ENCODE peak calls at places on chromosome 3, in seven cellular contexts. One of them, this sample, is unnamed.

GRCh38 chr3:61117045-61117898 is 134.0 kb downstream of the FHIT start:
- DNase-seq in stimulated activated CD4-positive, alpha-beta T cell treated with anti-CD3 and anti-CD28 coated beads, Interleukin-2, amount 100 ng/mL, for 48 hours: no peak
- DNase-seq in M059J: no peak
- DNase-seq in CD8-positive, alpha-beta T cell: no peak
- DNase-seq in T-helper 17 cell: no peak
- DNase-seq in mesothelial cell of epicardium: no peak
- DNase-seq in HTR-8/SVneo: no peak
- DNase-seq in this sample: no peak

GRCh38 chr3:58164199-58164879 is 46.4 kb downstream of the DNASE1L3 start:
- DNase-seq in HTR-8/SVneo: no peak
- DNase-seq in T-helper 17 cell: no peak
- DNase-seq in M059J: peak
- DNase-seq in CD8-positive, alpha-beta T cell: no peak
- DNase-seq in stimulated activated CD4-positive, alpha-beta T cell treated with anti-CD3 and anti-CD28 coated beads, Interleukin-2, amount 100 ng/mL, for 48 hours: no peak
- DNase-seq in mesothelial cell of epicardium: no peak
- DNase-seq in this sample: no peak

GRCh38 chr3:17089314-17089700 is 204.6 kb downstream of the PLCL2 start:
- DNase-seq in T-helper 17 cell: no peak
- DNase-seq in HTR-8/SVneo: no peak
- DNase-seq in CD8-positive, alpha-beta T cell: no peak
- DNase-seq in M059J: no peak
- DNase-seq in stimulated activated CD4-positive, alpha-beta T cell treated with anti-CD3 and anti-CD28 coated beads, Interleukin-2, amount 100 ng/mL, for 48 hours: no peak
- DNase-seq in mesothelial cell of epicardium: no peak
- DNase-seq in this sample: no peak

GRCh38 chr3:169879846-169880558 is 10.3 kb upstream of the LRRC31 start:
- DNase-seq in mesothelial cell of epicardium: no peak
- DNase-seq in T-helper 17 cell: no peak
- DNase-seq in HTR-8/SVneo: no peak
- DNase-seq in stimulated activated CD4-positive, alpha-beta T cell treated with anti-CD3 and anti-CD28 coated beads, Interleukin-2, amount 100 ng/mL, for 48 hours: no peak
- DNase-seq in M059J: no peak
- DNase-seq in CD8-positive, alpha-beta T cell: no peak
- DNase-seq in this sample: no peak

GRCh38 chr3:45874677-45875346 is 11.5 kb upstream of the CCR9 start:
- DNase-seq in M059J: no peak
- DNase-seq in CD8-positive, alpha-beta T cell: no peak
- DNase-seq in mesothelial cell of epicardium: no peak
- DNase-seq in stimulated activated CD4-positive, alpha-beta T cell treated with anti-CD3 and anti-CD28 coated beads, Interleukin-2, amount 100 ng/mL, for 48 hours: no peak
- DNase-seq in HTR-8/SVneo: no peak
- DNase-seq in T-helper 17 cell: no peak
- DNase-seq in this sample: no peak

GRCh38 chr3:132038198-132038825 is 3.5 kb upstream of the CPNE4 start:
- DNase-seq in M059J: peak
- DNase-seq in T-helper 17 cell: no peak
- DNase-seq in HTR-8/SVneo: no peak
- DNase-seq in CD8-positive, alpha-beta T cell: no peak
- DNase-seq in mesothelial cell of epicardium: no peak
- DNase-seq in stimulated activated CD4-positive, alpha-beta T cell treated with anti-CD3 and anti-CD28 coated beads, Interleukin-2, amount 100 ng/mL, for 48 hours: no peak
- DNase-seq in this sample: no peak

GRCh38 chr3:28124882-28125281 is 116.5 kb upstream of the CMC1 start:
- DNase-seq in stimulated activated CD4-positive, alpha-beta T cell treated with anti-CD3 and anti-CD28 coated beads, Interleukin-2, amount 100 ng/mL, for 48 hours: no peak
- DNase-seq in HTR-8/SVneo: no peak
- DNase-seq in T-helper 17 cell: no peak
- DNase-seq in M059J: no peak
- DNase-seq in mesothelial cell of epicardium: no peak
- DNase-seq in CD8-positive, alpha-beta T cell: no peak
- DNase-seq in this sample: no peak

GRCh38 chr3:58528629-58529028 is 8.4 kb downstream of the ACOX2 start:
- DNase-seq in CD8-positive, alpha-beta T cell: no peak
- DNase-seq in T-helper 17 cell: no peak
- DNase-seq in HTR-8/SVneo: peak
- DNase-seq in M059J: peak
- DNase-seq in stimulated activated CD4-positive, alpha-beta T cell treated with anti-CD3 and anti-CD28 coated beads, Interleukin-2, amount 100 ng/mL, for 48 hours: no peak
- DNase-seq in mesothelial cell of epicardium: no peak
- DNase-seq in this sample: no peak

GRCh38 chr3:162165346-162165745 is 668.7 kb downstream of the OTOL1 start:
- DNase-seq in T-helper 17 cell: no peak
- DNase-seq in stimulated activated CD4-positive, alpha-beta T cell treated with anti-CD3 and anti-CD28 coated beads, Interleukin-2, amount 100 ng/mL, for 48 hours: no peak
- DNase-seq in CD8-positive, alpha-beta T cell: no peak
- DNase-seq in HTR-8/SVneo: no peak
- DNase-seq in M059J: no peak
- DNase-seq in mesothelial cell of epicardium: no peak
- DNase-seq in this sample: no peak

GRCh38 chr3:166405465-166405864 is 568.2 kb upstream of the BCHE start:
- DNase-seq in CD8-positive, alpha-beta T cell: no peak
- DNase-seq in M059J: peak
- DNase-seq in stimulated activated CD4-positive, alpha-beta T cell treated with anti-CD3 and anti-CD28 coated beads, Interleukin-2, amount 100 ng/mL, for 48 hours: no peak
- DNase-seq in HTR-8/SVneo: no peak
- DNase-seq in T-helper 17 cell: no peak
- DNase-seq in mesothelial cell of epicardium: no peak
- DNase-seq in this sample: no peak

GRCh38 chr3:38721207-38721772 is 71.8 kb upstream of the SCN5A start:
- DNase-seq in mesothelial cell of epicardium: no peak
- DNase-seq in HTR-8/SVneo: no peak
- DNase-seq in T-helper 17 cell: no peak
- DNase-seq in stimulated activated CD4-positive, alpha-beta T cell treated with anti-CD3 and anti-CD28 coated beads, Interleukin-2, amount 100 ng/mL, for 48 hours: no peak
- DNase-seq in CD8-positive, alpha-beta T cell: no peak
- DNase-seq in M059J: no peak
- DNase-seq in this sample: no peak

GRCh38 chr3:183116051-183116614 is 16.8 kb upstream of the MCCC1 start:
- DNase-seq in CD8-positive, alpha-beta T cell: peak
- DNase-seq in HTR-8/SVneo: peak
- DNase-seq in stimulated activated CD4-positive, alpha-beta T cell treated with anti-CD3 and anti-CD28 coated beads, Interleukin-2, amount 100 ng/mL, for 48 hours: peak
- DNase-seq in M059J: no peak
- DNase-seq in T-helper 17 cell: peak
- DNase-seq in mesothelial cell of epicardium: peak
- DNase-seq in this sample: peak

GRCh38 chr3:3740061-3740460 is 59.2 kb upstream of the LRRN1 start:
- DNase-seq in HTR-8/SVneo: no peak
- DNase-seq in stimulated activated CD4-positive, alpha-beta T cell treated with anti-CD3 and anti-CD28 coated beads, Interleukin-2, amount 100 ng/mL, for 48 hours: no peak
- DNase-seq in mesothelial cell of epicardium: no peak
- DNase-seq in T-helper 17 cell: no peak
- DNase-seq in M059J: no peak
- DNase-seq in CD8-positive, alpha-beta T cell: no peak
- DNase-seq in this sample: no peak

GRCh38 chr3:122310361-122310760 is 14.7 kb upstream of the CSTA start:
- DNase-seq in stimulated activated CD4-positive, alpha-beta T cell treated with anti-CD3 and anti-CD28 coated beads, Interleukin-2, amount 100 ng/mL, for 48 hours: no peak
- DNase-seq in T-helper 17 cell: no peak
- DNase-seq in mesothelial cell of epicardium: no peak
- DNase-seq in CD8-positive, alpha-beta T cell: no peak
- DNase-seq in HTR-8/SVneo: no peak
- DNase-seq in M059J: no peak
- DNase-seq in this sample: no peak

GRCh38 chr3:138338816-138339215 is 9.2 kb upstream of the NME9 start:
- DNase-seq in mesothelial cell of epicardium: no peak
- DNase-seq in stimulated activated CD4-positive, alpha-beta T cell treated with anti-CD3 and anti-CD28 coated beads, Interleukin-2, amount 100 ng/mL, for 48 hours: no peak
- DNase-seq in T-helper 17 cell: no peak
- DNase-seq in M059J: no peak
- DNase-seq in HTR-8/SVneo: no peak
- DNase-seq in CD8-positive, alpha-beta T cell: no peak
- DNase-seq in this sample: no peak

GRCh38 chr3:143311096-143311495 is 191.5 kb downstream of the CHST2 start:
- DNase-seq in T-helper 17 cell: no peak
- DNase-seq in HTR-8/SVneo: no peak
- DNase-seq in mesothelial cell of epicardium: no peak
- DNase-seq in M059J: no peak
- DNase-seq in CD8-positive, alpha-beta T cell: no peak
- DNase-seq in stimulated activated CD4-positive, alpha-beta T cell treated with anti-CD3 and anti-CD28 coated beads, Interleukin-2, amount 100 ng/mL, for 48 hours: no peak
- DNase-seq in this sample: no peak

GRCh38 chr3:111106993-111107392 is 35.4 kb downstream of the NECTIN3 start:
- DNase-seq in T-helper 17 cell: no peak
- DNase-seq in M059J: no peak
- DNase-seq in stimulated activated CD4-positive, alpha-beta T cell treated with anti-CD3 and anti-CD28 coated beads, Interleukin-2, amount 100 ng/mL, for 48 hours: no peak
- DNase-seq in CD8-positive, alpha-beta T cell: no peak
- DNase-seq in HTR-8/SVneo: no peak
- DNase-seq in mesothelial cell of epicardium: no peak
- DNase-seq in this sample: no peak

GRCh38 chr3:56133423-56133822 is 334.8 kb downstream of the ERC2 start:
- DNase-seq in M059J: peak
- DNase-seq in T-helper 17 cell: no peak
- DNase-seq in mesothelial cell of epicardium: no peak
- DNase-seq in HTR-8/SVneo: peak
- DNase-seq in stimulated activated CD4-positive, alpha-beta T cell treated with anti-CD3 and anti-CD28 coated beads, Interleukin-2, amount 100 ng/mL, for 48 hours: no peak
- DNase-seq in CD8-positive, alpha-beta T cell: no peak
- DNase-seq in this sample: no peak

GRCh38 chr3:170752571-170753155 is 117.3 kb downstream of the RPL22L1 start:
- DNase-seq in stimulated activated CD4-positive, alpha-beta T cell treated with anti-CD3 and anti-CD28 coated beads, Interleukin-2, amount 100 ng/mL, for 48 hours: no peak
- DNase-seq in M059J: peak
- DNase-seq in mesothelial cell of epicardium: no peak
- DNase-seq in CD8-positive, alpha-beta T cell: no peak
- DNase-seq in HTR-8/SVneo: no peak
- DNase-seq in T-helper 17 cell: no peak
- DNase-seq in this sample: no peak

GRCh38 chr3:4985330-4986174 is 6.3 kb downstream of the BHLHE40 start:
- DNase-seq in HTR-8/SVneo: no peak
- DNase-seq in stimulated activated CD4-positive, alpha-beta T cell treated with anti-CD3 and anti-CD28 coated beads, Interleukin-2, amount 100 ng/mL, for 48 hours: no peak
- DNase-seq in T-helper 17 cell: no peak
- DNase-seq in CD8-positive, alpha-beta T cell: no peak
- DNase-seq in M059J: peak
- DNase-seq in mesothelial cell of epicardium: no peak
- DNase-seq in this sample: no peak

GRCh38 chr3:138946554-138947302 is at the start of the genes FOXL2 and FOXL2NB:
- DNase-seq in stimulated activated CD4-positive, alpha-beta T cell treated with anti-CD3 and anti-CD28 coated beads, Interleukin-2, amount 100 ng/mL, for 48 hours: peak
- DNase-seq in mesothelial cell of epicardium: peak
- DNase-seq in M059J: peak
- DNase-seq in CD8-positive, alpha-beta T cell: no peak
- DNase-seq in T-helper 17 cell: no peak
- DNase-seq in HTR-8/SVneo: no peak
- DNase-seq in this sample: no peak

GRCh38 chr3:111895079-111895478 is 36.0 kb downstream of the PHLDB2 start:
- DNase-seq in CD8-positive, alpha-beta T cell: no peak
- DNase-seq in M059J: peak
- DNase-seq in mesothelial cell of epicardium: no peak
- DNase-seq in HTR-8/SVneo: peak
- DNase-seq in stimulated activated CD4-positive, alpha-beta T cell treated with anti-CD3 and anti-CD28 coated beads, Interleukin-2, amount 100 ng/mL, for 48 hours: no peak
- DNase-seq in T-helper 17 cell: no peak
- DNase-seq in this sample: no peak

GRCh38 chr3:53554559-53555511 is 60.4 kb downstream of the CACNA1D start:
- DNase-seq in M059J: no peak
- DNase-seq in CD8-positive, alpha-beta T cell: no peak
- DNase-seq in mesothelial cell of epicardium: no peak
- DNase-seq in T-helper 17 cell: no peak
- DNase-seq in stimulated activated CD4-positive, alpha-beta T cell treated with anti-CD3 and anti-CD28 coated beads, Interleukin-2, amount 100 ng/mL, for 48 hours: peak
- DNase-seq in HTR-8/SVneo: no peak
- DNase-seq in this sample: peak

GRCh38 chr3:57168151-57168550 is 3.0 kb upstream of the IL17RD start:
- DNase-seq in mesothelial cell of epicardium: no peak
- DNase-seq in stimulated activated CD4-positive, alpha-beta T cell treated with anti-CD3 and anti-CD28 coated beads, Interleukin-2, amount 100 ng/mL, for 48 hours: no peak
- DNase-seq in CD8-positive, alpha-beta T cell: no peak
- DNase-seq in M059J: no peak
- DNase-seq in HTR-8/SVneo: no peak
- DNase-seq in T-helper 17 cell: no peak
- DNase-seq in this sample: no peak

GRCh38 chr3:45035441-45036301 is 9.6 kb downstream of the CLEC3B start:
- DNase-seq in T-helper 17 cell: peak
- DNase-seq in mesothelial cell of epicardium: no peak
- DNase-seq in M059J: no peak
- DNase-seq in CD8-positive, alpha-beta T cell: no peak
- DNase-seq in HTR-8/SVneo: no peak
- DNase-seq in stimulated activated CD4-positive, alpha-beta T cell treated with anti-CD3 and anti-CD28 coated beads, Interleukin-2, amount 100 ng/mL, for 48 hours: no peak
- DNase-seq in this sample: no peak

GRCh38 chr3:149717391-149718056 is 34.8 kb downstream of the COMMD2 start:
- DNase-seq in M059J: peak
- DNase-seq in stimulated activated CD4-positive, alpha-beta T cell treated with anti-CD3 and anti-CD28 coated beads, Interleukin-2, amount 100 ng/mL, for 48 hours: peak
- DNase-seq in HTR-8/SVneo: peak
- DNase-seq in T-helper 17 cell: no peak
- DNase-seq in mesothelial cell of epicardium: no peak
- DNase-seq in CD8-positive, alpha-beta T cell: no peak
- DNase-seq in this sample: no peak

GRCh38 chr3:14425574-14426304 is 23.3 kb downstream of the SLC6A6 start:
- DNase-seq in M059J: peak
- DNase-seq in HTR-8/SVneo: no peak
- DNase-seq in T-helper 17 cell: no peak
- DNase-seq in stimulated activated CD4-positive, alpha-beta T cell treated with anti-CD3 and anti-CD28 coated beads, Interleukin-2, amount 100 ng/mL, for 48 hours: no peak
- DNase-seq in CD8-positive, alpha-beta T cell: no peak
- DNase-seq in mesothelial cell of epicardium: no peak
- DNase-seq in this sample: peak

GRCh38 chr3:32616267-32616962 is 45.8 kb upstream of the DYNC1LI1 start:
- DNase-seq in T-helper 17 cell: no peak
- DNase-seq in mesothelial cell of epicardium: no peak
- DNase-seq in HTR-8/SVneo: no peak
- DNase-seq in M059J: no peak
- DNase-seq in stimulated activated CD4-positive, alpha-beta T cell treated with anti-CD3 and anti-CD28 coated beads, Interleukin-2, amount 100 ng/mL, for 48 hours: no peak
- DNase-seq in CD8-positive, alpha-beta T cell: no peak
- DNase-seq in this sample: no peak

GRCh38 chr3:176097036-176097435 is 1100.2 kb downstream of the TBL1XR1 start:
- DNase-seq in M059J: no peak
- DNase-seq in mesothelial cell of epicardium: no peak
- DNase-seq in stimulated activated CD4-positive, alpha-beta T cell treated with anti-CD3 and anti-CD28 coated beads, Interleukin-2, amount 100 ng/mL, for 48 hours: no peak
- DNase-seq in HTR-8/SVneo: no peak
- DNase-seq in T-helper 17 cell: no peak
- DNase-seq in CD8-positive, alpha-beta T cell: no peak
- DNase-seq in this sample: no peak

GRCh38 chr3:134931045-134931775 is 136.2 kb downstream of the EPHB1 start:
- DNase-seq in CD8-positive, alpha-beta T cell: no peak
- DNase-seq in mesothelial cell of epicardium: no peak
- DNase-seq in stimulated activated CD4-positive, alpha-beta T cell treated with anti-CD3 and anti-CD28 coated beads, Interleukin-2, amount 100 ng/mL, for 48 hours: no peak
- DNase-seq in M059J: no peak
- DNase-seq in HTR-8/SVneo: no peak
- DNase-seq in T-helper 17 cell: no peak
- DNase-seq in this sample: no peak

GRCh38 chr3:139136459-139137190 is 91.9 kb upstream of the PRR23C start:
- DNase-seq in mesothelial cell of epicardium: no peak
- DNase-seq in HTR-8/SVneo: no peak
- DNase-seq in CD8-positive, alpha-beta T cell: no peak
- DNase-seq in M059J: no peak
- DNase-seq in stimulated activated CD4-positive, alpha-beta T cell treated with anti-CD3 and anti-CD28 coated beads, Interleukin-2, amount 100 ng/mL, for 48 hours: no peak
- DNase-seq in T-helper 17 cell: no peak
- DNase-seq in this sample: no peak

GRCh38 chr3:124429129-124429815 is 301.0 kb upstream of the UMPS start:
- DNase-seq in M059J: peak
- DNase-seq in mesothelial cell of epicardium: no peak
- DNase-seq in stimulated activated CD4-positive, alpha-beta T cell treated with anti-CD3 and anti-CD28 coated beads, Interleukin-2, amount 100 ng/mL, for 48 hours: no peak
- DNase-seq in HTR-8/SVneo: peak
- DNase-seq in CD8-positive, alpha-beta T cell: no peak
- DNase-seq in T-helper 17 cell: no peak
- DNase-seq in this sample: no peak

GRCh38 chr3:112640333-112640863 is 545 bp downstream of the CCDC80 start:
- DNase-seq in T-helper 17 cell: no peak
- DNase-seq in stimulated activated CD4-positive, alpha-beta T cell treated with anti-CD3 and anti-CD28 coated beads, Interleukin-2, amount 100 ng/mL, for 48 hours: no peak
- DNase-seq in HTR-8/SVneo: peak
- DNase-seq in mesothelial cell of epicardium: no peak
- DNase-seq in CD8-positive, alpha-beta T cell: no peak
- DNase-seq in M059J: peak
- DNase-seq in this sample: no peak

GRCh38 chr3:44795197-44795596 is 33.6 kb downstream of the KIF15 start:
- DNase-seq in mesothelial cell of epicardium: no peak
- DNase-seq in HTR-8/SVneo: no peak
- DNase-seq in T-helper 17 cell: no peak
- DNase-seq in stimulated activated CD4-positive, alpha-beta T cell treated with anti-CD3 and anti-CD28 coated beads, Interleukin-2, amount 100 ng/mL, for 48 hours: no peak
- DNase-seq in CD8-positive, alpha-beta T cell: no peak
- DNase-seq in M059J: peak
- DNase-seq in this sample: no peak

GRCh38 chr3:150763841-150764483 is 993 bp upstream of the SIAH2 start:
- DNase-seq in stimulated activated CD4-positive, alpha-beta T cell treated with anti-CD3 and anti-CD28 coated beads, Interleukin-2, amount 100 ng/mL, for 48 hours: no peak
- DNase-seq in HTR-8/SVneo: peak
- DNase-seq in mesothelial cell of epicardium: peak
- DNase-seq in T-helper 17 cell: peak
- DNase-seq in M059J: peak
- DNase-seq in CD8-positive, alpha-beta T cell: peak
- DNase-seq in this sample: peak

GRCh38 chr3:143439785-143440184 is 320.2 kb downstream of the CHST2 start:
- DNase-seq in M059J: peak
- DNase-seq in mesothelial cell of epicardium: no peak
- DNase-seq in CD8-positive, alpha-beta T cell: no peak
- DNase-seq in HTR-8/SVneo: no peak
- DNase-seq in T-helper 17 cell: no peak
- DNase-seq in stimulated activated CD4-positive, alpha-beta T cell treated with anti-CD3 and anti-CD28 coated beads, Interleukin-2, amount 100 ng/mL, for 48 hours: no peak
- DNase-seq in this sample: no peak

GRCh38 chr3:43369404-43370345 is 83.3 kb downstream of the SNRK start:
- DNase-seq in stimulated activated CD4-positive, alpha-beta T cell treated with anti-CD3 and anti-CD28 coated beads, Interleukin-2, amount 100 ng/mL, for 48 hours: no peak
- DNase-seq in T-helper 17 cell: no peak
- DNase-seq in mesothelial cell of epicardium: no peak
- DNase-seq in M059J: no peak
- DNase-seq in CD8-positive, alpha-beta T cell: no peak
- DNase-seq in HTR-8/SVneo: no peak
- DNase-seq in this sample: no peak

GRCh38 chr3:126353694-126354321 is 3.4 kb downstream of the KLF15 start:
- DNase-seq in mesothelial cell of epicardium: no peak
- DNase-seq in T-helper 17 cell: no peak
- DNase-seq in stimulated activated CD4-positive, alpha-beta T cell treated with anti-CD3 and anti-CD28 coated beads, Interleukin-2, amount 100 ng/mL, for 48 hours: no peak
- DNase-seq in HTR-8/SVneo: no peak
- DNase-seq in CD8-positive, alpha-beta T cell: no peak
- DNase-seq in M059J: no peak
- DNase-seq in this sample: no peak

This sample was measured in T-helper 2 cell treated with Interferon-gamma antibody and Interleukin-4, amounts not matched to agents 5 μg/mL and 100 μg/mL, for 36 hours.